ENCODE peak calls at places on chromosomes 12 and 14, in nine cellular contexts. E, Y, Z, N, A, O, T, J and X are unnamed samples.

GRCh38 chr14:50025776-50026175 is 90.6 kb downstream of the VCPKMT start:
- DNase-seq in E (no peak), Y (no peak), Z (no peak), N (peak; percentile 32), A (peak; percentile 16), O (peak; percentile 65), T (no peak), J (no peak), X (no peak)

GRCh38 chr12:65823481-65824313 is 586 bp upstream of the HMGA2 start:
- DNase-seq in E (no peak), Y (no peak), Z (no peak), N (peak; percentile 91), A (peak; percentile 33), O (peak; percentile 84), T (peak; percentile 76), J (no peak), X (no peak)

GRCh38 chr12:112929715-112930114 is 8.6 kb upstream of the OAS3 start:
- DNase-seq in E (no peak), Y (no peak), Z (no peak), N (no peak), A (no peak), O (no peak), T (no peak), J (no peak), X (no peak)

GRCh38 chr12:107847430-107847829 is 72.9 kb downstream of the ASCL4 start:
- DNase-seq in E (no peak), Y (no peak), Z (no peak), N (no peak), A (peak; percentile 61), O (no peak), T (no peak), J (no peak), X (no peak)

GRCh38 chr14:73764881-73765280 is 50.7 kb upstream of the PNMA1 start:
- DNase-seq in E (peak; percentile 86), Y (no peak), Z (peak; percentile 72), N (peak; percentile 56), A (no peak), O (peak; percentile 91), T (peak; percentile 77), J (no peak), X (no peak)

GRCh38 chr12:15932975-15933374 is 21.8 kb downstream of the DERA start:
- DNase-seq in E (no peak), Y (no peak), Z (no peak), N (no peak), A (no peak), O (no peak), T (no peak), J (no peak), X (no peak)

GRCh38 chr12:45232771-45233372 is 17.0 kb downstream of the ANO6 start:
- DNase-seq in E (peak; percentile 79), Y (peak; percentile 44), Z (no peak), N (peak; percentile 91), A (no peak), O (peak; percentile 98), T (no peak), J (no peak), X (no peak)

GRCh38 chr14:101025131-101025530 is 121.6 kb upstream of the RTL1 start:
- DNase-seq in E (no peak), Y (no peak), Z (no peak), N (no peak), A (no peak), O (no peak), T (no peak), J (no peak), X (no peak)

GRCh38 chr12:14558377-14559051 is 9.2 kb downstream of the PLBD1 start:
- DNase-seq in E (no peak), Y (no peak), Z (peak; percentile 58), N (no peak), A (no peak), O (no peak), T (peak; percentile 49), J (no peak), X (no peak)

GRCh38 chr12:30345735-30346445 is 349.8 kb downstream of the IPO8 start:
- DNase-seq in E (no peak), Y (no peak), Z (no peak), N (no peak), A (no peak), O (no peak), T (no peak), J (no peak), X (no peak)

GRCh38 chr12:54368709-54369596 is 4.7 kb upstream of the GPR84 start:
- DNase-seq in E (peak; percentile 91), Y (peak; percentile 90), Z (no peak), N (peak; percentile 61), A (peak; percentile 66), O (peak; percentile 83), T (peak; percentile 91), J (peak; percentile 81), X (peak; percentile 93)

GRCh38 chr14:94217116-94217515 is 43.0 kb downstream of the PPP4R4 start:
- DNase-seq in E (no peak), Y (no peak), Z (no peak), N (no peak), A (no peak), O (no peak), T (no peak), J (no peak), X (no peak)

GRCh38 chr14:55698051-55698450 is 118.0 kb downstream of the KTN1 start:
- DNase-seq in E (no peak), Y (no peak), Z (no peak), N (peak; percentile 80), A (no peak), O (peak; percentile 92), T (peak; percentile 61), J (no peak), X (no peak)